ENCODE peak calls at places on chromosomes 3 and 15, in ten cellular contexts. U is Panc1, V is PC-9, S is transverse colon, Q is astrocyte of the spinal cord, P is A673, L is astrocyte, T is fibroblast of pulmonary artery, Y is uterus, G is WERI-Rb-1. Z is an unnamed sample.

GRCh38 chr3:60048447-60048848 is 998.6 kb upstream of the CFAP20DC start:
- DNase-seq in U (no peak), V (no peak), S (no peak), Q (no peak), P (no peak), L (no peak), T (no peak), Y (no peak), G (no peak), Z (peak; percentile 71)

GRCh38 chr3:160869825-160870224 is 113.8 kb downstream of the PPM1L start:
- DNase-seq in U (no peak), V (peak; percentile 73), S (no peak), Q (no peak), P (no peak), L (no peak), T (peak; percentile 9), Y (no peak), G (peak; percentile 9), Z (no peak)

GRCh38 chr3:58013973-58014649 is 5.9 kb downstream of the FLNB start:
- DNase-seq in U (no peak), V (no peak), S (peak; percentile 30), Q (peak; percentile 93), P (peak; percentile 45), L (peak; percentile 91), T (peak; percentile 84), Y (peak; percentile 74), G (no peak), Z (no peak)

GRCh38 chr15:41695750-41696436 is 35.7 kb downstream of the MGA start:
- DNase-seq in U (no peak), V (no peak), S (peak; percentile 18), Q (peak; percentile 42), P (peak; percentile 84), L (peak; percentile 7), T (peak; percentile 61), Y (no peak), G (peak; percentile 35), Z (peak; percentile 52)

GRCh38 chr3:31562525-31562924 is 29.8 kb downstream of the STT3B start:
- DNase-seq in U (no peak), V (no peak), S (peak; percentile 25), Q (no peak), P (no peak), L (no peak), T (no peak), Y (no peak), G (no peak), Z (peak; percentile 56)

GRCh38 chr3:18964640-18965039 is 183.7 kb upstream of the KCNH8 start:
- DNase-seq in U (no peak), V (no peak), S (no peak), Q (no peak), P (no peak), L (no peak), T (no peak), Y (no peak), G (no peak), Z (peak; percentile 8)

GRCh38 chr3:152942366-152942765 is 107.4 kb downstream of the P2RY1 start:
- DNase-seq in U (no peak), V (no peak), S (no peak), Q (no peak), P (no peak), L (no peak), T (no peak), Y (no peak), G (no peak), Z (no peak)

GRCh38 chr3:17179381-17180205 is 294.8 kb downstream of the PLCL2 start:
- DNase-seq in U (no peak), V (no peak), S (no peak), Q (peak; percentile 39), P (peak; percentile 52), L (peak; percentile 64), T (no peak), Y (no peak), G (peak; percentile 30), Z (peak; percentile 41)

GRCh38 chr3:182755308-182756106 is 37.8 kb upstream of the ATP11B start:
- DNase-seq in U (no peak), V (no peak), S (no peak), Q (peak; percentile 22), P (no peak), L (peak; percentile 21), T (peak; percentile 49), Y (no peak), G (no peak), Z (no peak)

GRCh38 chr3:177396707-177397106 is 199.4 kb upstream of the TBL1XR1 start:
- DNase-seq in U (no peak), V (no peak), S (no peak), Q (no peak), P (no peak), L (no peak), T (no peak), Y (no peak), G (no peak), Z (no peak)

GRCh38 chr3:138303474-138303873 is 26.2 kb downstream of the NME9 start:
- DNase-seq in U (no peak), V (no peak), S (no peak), Q (no peak), P (no peak), L (no peak), T (no peak), Y (no peak), G (no peak), Z (no peak)
- H3K4me3 ChIP-seq in U (no peak overlapping the region), V (no peak overlapping the region), S (no peak overlapping the region), Q (no peak overlapping the region), P (no peak overlapping the region), L (no peak overlapping the region), T (no peak overlapping the region), Y (no peak overlapping the region), G (no peak overlapping the region), Z (no peak overlapping the region)

DNA sequence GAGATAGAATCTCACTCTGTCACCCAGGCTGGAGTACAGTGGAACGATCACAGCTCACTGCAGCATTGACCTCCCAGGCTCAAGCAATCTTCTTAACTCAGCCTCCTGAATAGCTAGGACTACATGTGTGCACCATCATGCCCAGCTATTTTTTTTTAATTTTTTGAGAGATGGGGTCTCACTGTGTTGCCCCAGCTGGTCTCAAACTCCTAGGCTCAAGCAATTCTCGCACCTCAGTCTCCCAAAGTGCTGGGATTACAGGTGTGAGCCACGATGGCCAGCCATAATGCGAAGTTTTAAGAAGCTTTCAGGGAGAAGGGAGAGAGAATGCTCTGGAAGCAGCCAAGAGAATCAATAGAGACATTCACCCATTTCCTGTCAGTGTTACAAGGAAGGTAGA is 42.7 kb downstream of the PRKAR2A start:
- DNase-seq in U (no peak), V (no peak), S (no peak), Q (no peak), P (no peak), L (no peak), T (no peak), Y (no peak), G (no peak), Z (no peak)
- H3K4me3 ChIP-seq in U (no peak overlapping the region), V (no peak overlapping the region), S (no peak overlapping the region), Q (no peak overlapping the region), P (no peak overlapping the region), L (no peak overlapping the region), T (no peak overlapping the region), Y (no peak overlapping the region), G (no peak overlapping the region), Z (no peak overlapping the region)

GRCh38 chr3:46703013-46703520 is 1.9 kb downstream of the TMIE start:
- DNase-seq in U (no peak), V (no peak), S (no peak), Q (no peak), P (no peak), L (no peak), T (no peak), Y (no peak), G (no peak), Z (no peak)

GRCh38 chr3:46699846-46700523 is 1.2 kb upstream of the TMIE start:
- DNase-seq in U (no peak), V (peak; percentile 52), S (peak; percentile 37), Q (no peak), P (no peak), L (no peak), T (no peak), Y (peak; percentile 49), G (no peak), Z (no peak)

GRCh38 chr3:46705022-46705530 is 3.9 kb downstream of the TMIE start:
- DNase-seq in U (peak; percentile 45), V (peak; percentile 78), S (peak; percentile 77), Q (peak; percentile 65), P (peak; percentile 58), L (peak; percentile 22), T (peak; percentile 71), Y (peak; percentile 78), G (peak; percentile 80), Z (peak; percentile 39)

GRCh38 chr3:46702246-46703012 is 1.2 kb downstream of the TMIE start:
- DNase-seq in U (no peak), V (no peak), S (no peak), Q (no peak), P (no peak), L (no peak), T (no peak), Y (no peak), G (no peak), Z (no peak)

DNA sequence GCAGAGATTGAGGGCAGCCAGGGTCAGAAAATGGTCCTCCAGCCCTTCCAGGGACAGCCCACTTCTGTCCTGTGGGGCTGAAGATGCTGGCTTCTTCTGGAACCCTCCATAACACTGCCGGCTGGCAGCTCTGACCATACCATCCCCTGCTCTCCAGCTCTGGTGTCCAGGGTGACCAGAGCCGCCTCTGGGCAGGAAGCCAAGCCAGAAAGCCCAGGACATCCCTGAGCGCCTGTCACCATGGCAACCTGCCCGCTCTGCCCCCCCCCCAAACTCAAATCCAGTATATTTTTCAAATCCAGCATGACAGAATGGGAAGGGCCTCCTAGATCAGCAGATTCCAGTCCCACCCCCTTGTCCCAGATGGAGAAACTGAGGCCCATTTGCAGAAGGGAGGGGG is 420 bp upstream of the TMIE start:
- DNase-seq in U (no peak), V (no peak), S (no peak), Q (no peak), P (no peak), L (no peak), T (no peak), Y (peak; percentile 48), G (no peak), Z (no peak)
- H3K4me3 ChIP-seq in U (no peak overlapping the region), V (no peak overlapping the region), S (no peak overlapping the region), Q (no peak overlapping the region), P (no peak overlapping the region), L (no peak overlapping the region), T (no peak overlapping the region), Y (peak overlapping the region; percentile 37), G (peak overlapping the region; percentile 39), Z (no peak overlapping the region)

GRCh38 chr15:100900895-100901169 is 18.3 kb upstream of the LRRK1 start:
- DNase-seq in U (no peak), V (no peak), S (no peak), Q (no peak), P (no peak), L (no peak), T (no peak), Y (no peak), G (no peak), Z (no peak)

GRCh38 chr15:100897873-100898490 is 18.4 kb downstream of the ALDH1A3 start:
- DNase-seq in U (no peak), V (no peak), S (no peak), Q (no peak), P (no peak), L (no peak), T (no peak), Y (no peak), G (no peak), Z (no peak)

GRCh38 chr15:100898661-100899462 is 19.2 kb downstream of the ALDH1A3 start:
- DNase-seq in U (no peak), V (no peak), S (no peak), Q (no peak), P (no peak), L (no peak), T (no peak), Y (no peak), G (no peak), Z (no peak)

GRCh38 chr15:100900136-100900894 is 18.8 kb upstream of the LRRK1 start:
- DNase-seq in U (no peak), V (no peak), S (peak; percentile 68), Q (no peak), P (peak; percentile 69), L (no peak), T (no peak), Y (no peak), G (no peak), Z (no peak)

GRCh38 chr15:100899601-100900000 is 19.6 kb upstream of the LRRK1 start:
- DNase-seq in U (no peak), V (no peak), S (no peak), Q (no peak), P (no peak), L (no peak), T (no peak), Y (no peak), G (no peak), Z (no peak)
- H3K4me3 ChIP-seq in U (no peak overlapping the region), V (no peak overlapping the region), S (no peak overlapping the region), Q (no peak overlapping the region), P (no peak overlapping the region), L (no peak overlapping the region), T (no peak overlapping the region), Y (no peak overlapping the region), G (no peak overlapping the region), Z (no peak overlapping the region)